ENCODE peak calls at places on chromosomes 7 and 10, in eight cellular contexts. Y, Q, D, Z, A, I, E and T are unnamed samples.

GRCh38 chr7:156089222-156089621 is 277.0 kb upstream of the SHH start:
- DNase-seq in Y (no peak), Q (no peak), D (no peak), Z (no peak), A (no peak), I (no peak), E (no peak), T (no peak)

GRCh38 chr10:119516381-119517234 is 25.9 kb downstream of the RGS10 start:
- DNase-seq in Y (no peak), Q (no peak), D (peak; percentile 79), Z (peak; percentile 89), A (no peak), I (no peak), E (no peak), T (no peak)

GRCh38 chr10:29689001-29689400 is 54.2 kb upstream of the SVIL start:
- DNase-seq in Y (no peak), Q (no peak), D (no peak), Z (no peak), A (no peak), I (peak; percentile 44), E (no peak), T (no peak)

GRCh38 chr7:124390301-124390700 is 357.4 kb upstream of the TMEM229A start:
- DNase-seq in Y (no peak), Q (no peak), D (no peak), Z (no peak), A (no peak), I (no peak), E (no peak), T (no peak)

GRCh38 chr7:44186736-44187135 is 2.5 kb downstream of the GCK start:
- DNase-seq in Y (no peak), Q (no peak), D (no peak), Z (peak; percentile 17), A (no peak), I (no peak), E (no peak), T (no peak)

GRCh38 chr10:64867501-64867962 is 1346.3 kb downstream of the REEP3 start:
- DNase-seq in Y (no peak), Q (no peak), D (no peak), Z (no peak), A (no peak), I (no peak), E (no peak), T (no peak)

GRCh38 chr10:7337431-7338171 is 73.2 kb downstream of the SFMBT2 start:
- DNase-seq in Y (no peak), Q (no peak), D (peak; percentile 57), Z (peak; percentile 36), A (no peak), I (no peak), E (no peak), T (no peak)

GRCh38 chr7:84194484-84195260 is at the start of gene SEMA3A:
- DNase-seq in Y (no peak), Q (no peak), D (no peak), Z (peak; percentile 12), A (no peak), I (no peak), E (no peak), T (peak; percentile 56)

GRCh38 chr7:149459201-149459539 is 1.7 kb downstream of the ZNF777 start:
- DNase-seq in Y (no peak), Q (no peak), D (no peak), Z (no peak), A (no peak), I (no peak), E (no peak), T (no peak)

GRCh38 chr7:11328309-11328708 is 354.6 kb downstream of the PHF14 start:
- DNase-seq in Y (no peak), Q (no peak), D (no peak), Z (no peak), A (no peak), I (no peak), E (no peak), T (no peak)

GRCh38 chr10:8113616-8114015 is 59.1 kb downstream of the GATA3 start:
- DNase-seq in Y (no peak), Q (no peak), D (no peak), Z (no peak), A (no peak), I (no peak), E (no peak), T (no peak)

GRCh38 chr7:41097501-41097900 is 605.4 kb downstream of the INHBA start:
- DNase-seq in Y (no peak), Q (no peak), D (no peak), Z (no peak), A (no peak), I (peak; percentile 69), E (no peak), T (peak; percentile 27)

GRCh38 chr7:97130417-97131139 is 13.1 kb downstream of the SDHAF3 start:
- DNase-seq in Y (no peak), Q (no peak), D (no peak), Z (no peak), A (no peak), I (no peak), E (no peak), T (no peak)

GRCh38 chr10:97734021-97734420 is 2.9 kb upstream of the ZFYVE27 start:
- DNase-seq in Y (no peak), Q (no peak), D (no peak), Z (no peak), A (no peak), I (no peak), E (no peak), T (no peak)

GRCh38 chr10:88582806-88583583 is at the start of gene RNLS:
- DNase-seq in Y (no peak), Q (peak; percentile 33), D (peak; percentile 71), Z (peak; percentile 63), A (peak; percentile 86), I (peak; percentile 37), E (peak; percentile 73), T (no peak)

GRCh38 chr7:98867271-98867701 is 2.5 kb downstream of the TMEM130 start:
- DNase-seq in Y (no peak), Q (no peak), D (peak; percentile 16), Z (no peak), A (no peak), I (no peak), E (no peak), T (no peak)

GRCh38 chr7:95527033-95527775 is 41.5 kb downstream of the ASB4 start:
- DNase-seq in Y (peak; percentile 41), Q (no peak), D (peak; percentile 64), Z (peak; percentile 19), A (peak; percentile 64), I (peak; percentile 21), E (peak; percentile 57), T (no peak)

GRCh38 chr10:28796606-28797512 is 119.5 kb downstream of the BAMBI start:
- DNase-seq in Y (no peak), Q (no peak), D (no peak), Z (no peak), A (peak; percentile 62), I (peak; percentile 9), E (no peak), T (no peak)

GRCh38 chr7:36280840-36281812 is 108.5 kb upstream of the ANLN start:
- DNase-seq in Y (no peak), Q (peak; percentile 48), D (peak; percentile 43), Z (peak; percentile 68), A (peak; percentile 81), I (peak; percentile 81), E (peak; percentile 74), T (no peak)

GRCh38 chr10:124255556-124255955 is 162.2 kb upstream of the CHST15 start:
- DNase-seq in Y (no peak), Q (no peak), D (no peak), Z (no peak), A (no peak), I (no peak), E (no peak), T (no peak)

GRCh38 chr10:45000764-45001381 is at the start of gene ZNF22:
- DNase-seq in Y (peak; percentile 21), Q (peak; percentile 47), D (peak; percentile 79), Z (peak; percentile 45), A (peak; percentile 85), I (no peak), E (peak; percentile 71), T (no peak)

GRCh38 chr7:25815711-25816110 is 336.3 kb upstream of the NFE2L3 start:
- DNase-seq in Y (no peak), Q (no peak), D (no peak), Z (no peak), A (no peak), I (no peak), E (no peak), T (no peak)